ENCODE peak calls at places on chromosomes 6 and 20, in five cellular contexts. One of them, this sample, is unnamed.

GRCh38 chr20:57040461-57040860 is 226.0 kb downstream of the BMP7 start:
- DNase-seq in activated T-cell treated with anti-CD3 and anti-CD28 coated beads, Interleukin-2, amount 50 U/mL, for 72 hours: no peak
- DNase-seq in HTR-8/SVneo: no peak
- DNase-seq in dermis blood vessel endothelial cell: no peak
- DNase-seq in mucosa of descending colon: no peak
- DNase-seq in this sample: no peak

GRCh38 chr6:170202416-170203135 is 88.3 kb downstream of the DLL1 start:
- DNase-seq in HTR-8/SVneo: no peak
- DNase-seq in activated T-cell treated with anti-CD3 and anti-CD28 coated beads, Interleukin-2, amount 50 U/mL, for 72 hours: no peak
- DNase-seq in dermis blood vessel endothelial cell: no peak
- DNase-seq in mucosa of descending colon: no peak
- DNase-seq in this sample: no peak

GRCh38 chr20:50506270-50506579 is 4.0 kb upstream of the PTPN1 start:
- DNase-seq in activated T-cell treated with anti-CD3 and anti-CD28 coated beads, Interleukin-2, amount 50 U/mL, for 72 hours: no peak
- DNase-seq in dermis blood vessel endothelial cell: no peak
- DNase-seq in mucosa of descending colon: no peak
- DNase-seq in HTR-8/SVneo: no peak
- DNase-seq in this sample: no peak

GRCh38 chr6:41294463-41294862 is 8.0 kb upstream of the TREM1 start:
- DNase-seq in dermis blood vessel endothelial cell: no peak
- DNase-seq in HTR-8/SVneo: no peak
- DNase-seq in activated T-cell treated with anti-CD3 and anti-CD28 coated beads, Interleukin-2, amount 50 U/mL, for 72 hours: no peak
- DNase-seq in mucosa of descending colon: no peak
- DNase-seq in this sample: no peak

GRCh38 chr20:44120676-44121425 is 66.1 kb downstream of the JPH2 start:
- DNase-seq in activated T-cell treated with anti-CD3 and anti-CD28 coated beads, Interleukin-2, amount 50 U/mL, for 72 hours: no peak
- DNase-seq in dermis blood vessel endothelial cell: no peak
- DNase-seq in mucosa of descending colon: no peak
- DNase-seq in HTR-8/SVneo: no peak
- DNase-seq in this sample: no peak

GRCh38 chr6:153816306-153816845 is 222.7 kb upstream of the OPRM1 start:
- DNase-seq in dermis blood vessel endothelial cell: no peak
- DNase-seq in mucosa of descending colon: no peak
- DNase-seq in HTR-8/SVneo: no peak
- DNase-seq in activated T-cell treated with anti-CD3 and anti-CD28 coated beads, Interleukin-2, amount 50 U/mL, for 72 hours: no peak
- DNase-seq in this sample: no peak

GRCh38 chr20:16945619-16946018 is 197.5 kb downstream of the OTOR start:
- DNase-seq in mucosa of descending colon: no peak
- DNase-seq in HTR-8/SVneo: no peak
- DNase-seq in dermis blood vessel endothelial cell: no peak
- DNase-seq in activated T-cell treated with anti-CD3 and anti-CD28 coated beads, Interleukin-2, amount 50 U/mL, for 72 hours: no peak
- DNase-seq in this sample: no peak

GRCh38 chr6:40848038-40848437 is 191.0 kb downstream of the UNC5CL start:
- DNase-seq in HTR-8/SVneo: no peak
- DNase-seq in activated T-cell treated with anti-CD3 and anti-CD28 coated beads, Interleukin-2, amount 50 U/mL, for 72 hours: no peak
- DNase-seq in dermis blood vessel endothelial cell: no peak
- DNase-seq in mucosa of descending colon: no peak
- DNase-seq in this sample: no peak

GRCh38 chr6:31958412-31958740 is 395 bp downstream of the NELFE start:
- DNase-seq in dermis blood vessel endothelial cell: no peak
- DNase-seq in activated T-cell treated with anti-CD3 and anti-CD28 coated beads, Interleukin-2, amount 50 U/mL, for 72 hours: no peak
- DNase-seq in HTR-8/SVneo: no peak
- DNase-seq in mucosa of descending colon: no peak
- DNase-seq in this sample: no peak

GRCh38 chr6:39302669-39303424 is 11.4 kb downstream of the KCNK17 start:
- DNase-seq in HTR-8/SVneo: peak; percentile 77
- DNase-seq in activated T-cell treated with anti-CD3 and anti-CD28 coated beads, Interleukin-2, amount 50 U/mL, for 72 hours: peak; percentile 90
- DNase-seq in mucosa of descending colon: peak; percentile 94
- DNase-seq in dermis blood vessel endothelial cell: peak; percentile 81
- DNase-seq in this sample: peak; percentile 82

GRCh38 chr6:81755536-81755935 is 3.1 kb upstream of the TENT5A start:
- DNase-seq in activated T-cell treated with anti-CD3 and anti-CD28 coated beads, Interleukin-2, amount 50 U/mL, for 72 hours: no peak
- DNase-seq in HTR-8/SVneo: no peak
- DNase-seq in dermis blood vessel endothelial cell: no peak
- DNase-seq in mucosa of descending colon: no peak
- DNase-seq in this sample: no peak

GRCh38 chr6:26240157-26240980 is 124.6 kb upstream of the BTN3A2 start:
- DNase-seq in mucosa of descending colon: peak; percentile 60
- DNase-seq in activated T-cell treated with anti-CD3 and anti-CD28 coated beads, Interleukin-2, amount 50 U/mL, for 72 hours: peak; percentile 81
- DNase-seq in HTR-8/SVneo: peak; percentile 81
- DNase-seq in dermis blood vessel endothelial cell: peak; percentile 88
- DNase-seq in this sample: peak; percentile 96

GRCh38 chr6:14664616-14665315 is 547.2 kb downstream of the CD83 start:
- DNase-seq in HTR-8/SVneo: peak; percentile 52
- DNase-seq in mucosa of descending colon: no peak
- DNase-seq in activated T-cell treated with anti-CD3 and anti-CD28 coated beads, Interleukin-2, amount 50 U/mL, for 72 hours: no peak
- DNase-seq in dermis blood vessel endothelial cell: no peak
- DNase-seq in this sample: no peak

GRCh38 chr20:34709836-34710567 is 5.9 kb downstream of the TP53INP2 start:
- DNase-seq in HTR-8/SVneo: no peak
- DNase-seq in dermis blood vessel endothelial cell: peak; percentile 75
- DNase-seq in activated T-cell treated with anti-CD3 and anti-CD28 coated beads, Interleukin-2, amount 50 U/mL, for 72 hours: peak; percentile 66
- DNase-seq in mucosa of descending colon: peak; percentile 78
- DNase-seq in this sample: peak; percentile 70

GRCh38 chr6:2763876-2764540 is 1.2 kb upstream of the WRNIP1 start:
- DNase-seq in dermis blood vessel endothelial cell: no peak
- DNase-seq in activated T-cell treated with anti-CD3 and anti-CD28 coated beads, Interleukin-2, amount 50 U/mL, for 72 hours: no peak
- DNase-seq in HTR-8/SVneo: no peak
- DNase-seq in mucosa of descending colon: peak; percentile 53
- DNase-seq in this sample: peak; percentile 29

GRCh38 chr6:43978473-43979360 is 148.5 kb downstream of the MRPL14 start:
- DNase-seq in mucosa of descending colon: no peak
- DNase-seq in dermis blood vessel endothelial cell: no peak
- DNase-seq in activated T-cell treated with anti-CD3 and anti-CD28 coated beads, Interleukin-2, amount 50 U/mL, for 72 hours: no peak
- DNase-seq in HTR-8/SVneo: no peak
- DNase-seq in this sample: no peak

GRCh38 chr6:157891544-157892362 is 68.7 kb downstream of the SNX9 start:
- DNase-seq in dermis blood vessel endothelial cell: no peak
- DNase-seq in HTR-8/SVneo: no peak
- DNase-seq in mucosa of descending colon: no peak
- DNase-seq in activated T-cell treated with anti-CD3 and anti-CD28 coated beads, Interleukin-2, amount 50 U/mL, for 72 hours: no peak
- DNase-seq in this sample: no peak

GRCh38 chr6:32664827-32665362 is 1.6 kb downstream of the HLA-DQB1 start:
- DNase-seq in mucosa of descending colon: no peak
- DNase-seq in dermis blood vessel endothelial cell: no peak
- DNase-seq in activated T-cell treated with anti-CD3 and anti-CD28 coated beads, Interleukin-2, amount 50 U/mL, for 72 hours: peak; percentile 43
- DNase-seq in HTR-8/SVneo: no peak
- DNase-seq in this sample: peak; percentile 26

GRCh38 chr6:157461000-157461915 is 80.3 kb downstream of the ZDHHC14 start:
- DNase-seq in mucosa of descending colon: no peak
- DNase-seq in activated T-cell treated with anti-CD3 and anti-CD28 coated beads, Interleukin-2, amount 50 U/mL, for 72 hours: peak; percentile 91
- DNase-seq in dermis blood vessel endothelial cell: peak; percentile 89
- DNase-seq in HTR-8/SVneo: no peak
- DNase-seq in this sample: no peak

GRCh38 chr6:160357088-160357487 is 8.9 kb downstream of the SLC22A3 start:
- DNase-seq in dermis blood vessel endothelial cell: no peak
- DNase-seq in mucosa of descending colon: no peak
- DNase-seq in HTR-8/SVneo: no peak
- DNase-seq in activated T-cell treated with anti-CD3 and anti-CD28 coated beads, Interleukin-2, amount 50 U/mL, for 72 hours: no peak
- DNase-seq in this sample: no peak

GRCh38 chr6:20708367-20709124 is 174.3 kb downstream of the CDKAL1 start:
- DNase-seq in dermis blood vessel endothelial cell: no peak
- DNase-seq in HTR-8/SVneo: no peak
- DNase-seq in mucosa of descending colon: no peak
- DNase-seq in activated T-cell treated with anti-CD3 and anti-CD28 coated beads, Interleukin-2, amount 50 U/mL, for 72 hours: peak; percentile 35
- DNase-seq in this sample: no peak

GRCh38 chr20:32199006-32199405 is 8.5 kb downstream of the PLAGL2 start:
- DNase-seq in dermis blood vessel endothelial cell: no peak
- DNase-seq in HTR-8/SVneo: no peak
- DNase-seq in mucosa of descending colon: no peak
- DNase-seq in activated T-cell treated with anti-CD3 and anti-CD28 coated beads, Interleukin-2, amount 50 U/mL, for 72 hours: no peak
- DNase-seq in this sample: no peak